ENCODE peak calls at places on chromosomes 12 and 14, in six cellular contexts. W is HL-60, K is gastrocnemius medialis, Q is HCT116, C is choroid plexus epithelial cell, B is ascending aorta. T is an unnamed sample.
A peak's percentile ranks its signal among the peaks of the same experiment; 100 is the strongest.

GRCh38 chr12:66417217-66417616 is 114.9 kb downstream of the HELB start:
- DNase-seq in W (no peak), K (no peak), Q (no peak), C (no peak), B (no peak), T (no peak)

GRCh38 chr14:103501921-103502669 is 20.5 kb downstream of the CKB start:
- DNase-seq in W (no peak), K (no peak), Q (no peak), C (no peak), B (peak; percentile 27), T (no peak)

GRCh38 chr14:99281396-99281795 is 9.4 kb upstream of the BCL11B start:
- DNase-seq in W (no peak), K (no peak), Q (no peak), C (no peak), B (no peak), T (no peak)

GRCh38 chr12:48985475-48985897 is 7.4 kb downstream of the WNT1 start:
- DNase-seq in W (no peak), K (no peak), Q (no peak), C (no peak), B (no peak), T (no peak)

GRCh38 chr14:73477618-73478266 is 13.0 kb upstream of the RIOX1 start:
- DNase-seq in W (peak; percentile 51), K (no peak), Q (no peak), C (peak; percentile 84), B (peak; percentile 30), T (peak; percentile 78)

GRCh38 chr12:48106574-48107251 is 834 bp upstream of the SENP1 start:
- DNase-seq in W (no peak), K (no peak), Q (no peak), C (no peak), B (no peak), T (no peak)

GRCh38 chr14:64170190-64170589 is 124.0 kb downstream of the ESR2 start:
- DNase-seq in W (no peak), K (no peak), Q (no peak), C (no peak), B (no peak), T (no peak)

GRCh38 chr14:45254771-45255170 is 1.8 kb upstream of the MIS18BP1 start:
- DNase-seq in W (peak; percentile 43), K (no peak), Q (no peak), C (no peak), B (no peak), T (no peak)

GRCh38 chr14:33457021-33457420 is 493.9 kb downstream of the EGLN3 start:
- DNase-seq in W (no peak), K (no peak), Q (no peak), C (no peak), B (no peak), T (no peak)

GRCh38 chr12:116201359-116201758 is 76.1 kb downstream of the MED13L start:
- DNase-seq in W (no peak), K (no peak), Q (no peak), C (no peak), B (no peak), T (no peak)

GRCh38 chr12:116204169-116204568 is 73.3 kb downstream of the MED13L start:
- DNase-seq in W (no peak), K (no peak), Q (no peak), C (no peak), B (no peak), T (no peak)

GRCh38 chr12:116201908-116202307 is 75.6 kb downstream of the MED13L start:
- DNase-seq in W (no peak), K (no peak), Q (no peak), C (peak; percentile 58), B (no peak), T (no peak)

GRCh38 chr12:116202433-116202832 is 75.1 kb downstream of the MED13L start:
- DNase-seq in W (no peak), K (no peak), Q (no peak), C (peak; percentile 59), B (no peak), T (no peak)

GRCh38 chr12:116202940-116203339 is 74.6 kb downstream of the MED13L start:
- DNase-seq in W (no peak), K (no peak), Q (no peak), C (peak; percentile 73), B (no peak), T (no peak)
- TF ChIP-seq CTCF in W (no peak), K (no peak), Q (no peak), C (peak; percentile 55), B (no peak), T (no peak)

DNA sequence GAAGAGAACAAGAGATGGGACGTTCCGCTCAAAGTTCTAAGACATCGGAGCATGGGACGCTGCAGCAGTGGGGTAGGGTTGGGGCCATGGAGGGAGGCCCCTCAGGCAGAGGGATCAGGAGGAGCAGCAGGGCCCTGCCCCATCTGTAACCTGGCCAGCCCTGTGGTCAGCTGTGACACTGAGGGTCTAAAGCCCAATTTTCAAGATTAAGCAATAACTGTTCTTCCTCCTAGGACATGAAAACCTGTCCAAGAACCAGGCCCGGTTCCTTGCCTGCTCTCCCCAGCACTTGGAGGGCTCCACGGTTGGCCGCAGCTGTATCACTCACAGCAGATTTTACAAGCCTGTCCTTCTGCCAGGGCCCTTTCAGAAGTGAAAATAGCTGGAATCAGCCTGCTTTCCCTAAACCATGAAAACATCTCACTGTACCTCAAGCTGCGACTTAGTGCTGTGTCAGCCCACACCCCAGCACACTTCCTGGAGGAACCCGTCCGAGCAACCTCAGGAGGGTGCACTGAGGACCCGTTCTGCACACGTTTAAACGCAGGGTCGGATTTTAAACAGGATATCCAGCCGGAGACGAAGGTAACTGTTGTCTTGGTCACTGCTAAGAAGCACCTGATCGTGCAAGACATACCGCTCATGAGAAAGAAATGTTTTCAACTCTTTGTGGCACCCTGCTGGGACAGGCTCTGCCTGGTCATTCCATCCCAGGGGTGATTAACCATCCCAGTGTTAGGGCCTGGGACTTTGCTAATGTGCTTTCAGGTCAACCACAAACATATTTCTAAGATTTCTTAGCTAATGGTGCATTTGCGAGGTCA is 201.9 kb upstream of the DIO3 start:
- DNase-seq in W (no peak), K (peak; percentile 52), Q (no peak), C (peak; percentile 12), B (no peak), T (no peak)
- H3K4me3 ChIP-seq in W (no peak overlapping the region), K (no peak overlapping the region), Q (no peak overlapping the region), C (no peak overlapping the region), B (no peak overlapping the region), T (no peak overlapping the region)

GRCh38 chr12:124527861-124528561 is 39.4 kb downstream of the NCOR2 start:
- DNase-seq in W (no peak), K (no peak), Q (no peak), C (peak; percentile 62), B (no peak), T (no peak)
- TF ChIP-seq CTCF in W (no peak), K (no peak), Q (peak; percentile 16), C (peak; percentile 22), B (no peak), T (no peak)

GRCh38 chr12:79936670-79937069 is 1.8 kb upstream of the PPP1R12A start:
- DNase-seq in W (no peak), K (no peak), Q (no peak), C (no peak), B (no peak), T (no peak)
- H3K4me3 ChIP-seq in W (no peak overlapping the region), K (peak overlapping the region; percentile 95), Q (no peak overlapping the region), C (no peak overlapping the region), B (peak overlapping the region; percentile 75), T (no peak overlapping the region)

GRCh38 chr12:29572938-29573337 is 75.5 kb upstream of the OVCH1 start:
- DNase-seq in W (no peak), K (no peak), Q (no peak), C (peak; percentile 57), B (no peak), T (peak; percentile 29)
- TF ChIP-seq CTCF in W (no peak), K (no peak), Q (no peak), C (no peak), B (no peak), T (no peak)

GRCh38 chr14:104676130-104676693 is 13.2 kb upstream of the INF2 start:
- DNase-seq in W (no peak), K (no peak), Q (no peak), C (no peak), B (peak; percentile 61), T (no peak)
- H3K4me3 ChIP-seq in W (no peak overlapping the region), K (no peak overlapping the region), Q (no peak overlapping the region), C (no peak overlapping the region), B (no peak overlapping the region), T (no peak overlapping the region)